ENCODE peak calls at places on chromosomes 3 and 15, in four cellular contexts. One of them, this sample, is unnamed.

GRCh38 chr15:31005660-31006059 is 14.2 kb upstream of the MTMR10 start:
- DNase-seq in heart left ventricle: no peak
- DNase-seq in astrocyte: no peak
- DNase-seq in transverse colon: no peak
- DNase-seq in this sample: no peak

GRCh38 chr3:105118905-105119304 is 247.8 kb upstream of the ALCAM start:
- DNase-seq in heart left ventricle: no peak
- DNase-seq in astrocyte: peak; percentile 8
- DNase-seq in transverse colon: no peak
- DNase-seq in this sample: no peak

GRCh38 chr15:35495075-35495474 is 50.9 kb downstream of the DPH6 start:
- DNase-seq in heart left ventricle: no peak
- DNase-seq in astrocyte: no peak
- DNase-seq in transverse colon: no peak
- DNase-seq in this sample: no peak

GRCh38 chr3:123881771-123882170 is 2.4 kb downstream of the MYLK start:
- DNase-seq in heart left ventricle: no peak
- DNase-seq in astrocyte: no peak
- DNase-seq in transverse colon: no peak
- DNase-seq in this sample: no peak

GRCh38 chr3:175495331-175495730 is 636.2 kb downstream of the NAALADL2 start:
- DNase-seq in heart left ventricle: no peak
- DNase-seq in astrocyte: no peak
- DNase-seq in transverse colon: no peak
- DNase-seq in this sample: no peak

GRCh38 chr15:64969401-64969800 is 20.3 kb downstream of the SPG21 start:
- DNase-seq in heart left ventricle: no peak
- DNase-seq in astrocyte: no peak
- DNase-seq in transverse colon: no peak
- DNase-seq in this sample: no peak

GRCh38 chr3:11455977-11456376 is 183.8 kb downstream of the ATG7 start:
- DNase-seq in heart left ventricle: no peak
- DNase-seq in astrocyte: peak; percentile 85
- DNase-seq in transverse colon: no peak
- DNase-seq in this sample: no peak

GRCh38 chr15:36590838-36591237 is 11.4 kb downstream of the CDIN1 start:
- DNase-seq in heart left ventricle: no peak
- DNase-seq in astrocyte: peak; percentile 98
- DNase-seq in transverse colon: no peak
- DNase-seq in this sample: no peak

GRCh38 chr15:49083471-49084284 is 37.4 kb upstream of the SECISBP2L start:
- DNase-seq in heart left ventricle: no peak
- DNase-seq in astrocyte: peak; percentile 66
- DNase-seq in transverse colon: no peak
- DNase-seq in this sample: no peak

GRCh38 chr3:17336291-17336690 is 406.1 kb downstream of the TBC1D5 start:
- DNase-seq in heart left ventricle: no peak
- DNase-seq in astrocyte: no peak
- DNase-seq in transverse colon: no peak
- DNase-seq in this sample: no peak

GRCh38 chr15:55673287-55673686 is 69.7 kb downstream of the PRTG start:
- DNase-seq in heart left ventricle: no peak
- DNase-seq in astrocyte: no peak
- DNase-seq in transverse colon: no peak
- DNase-seq in this sample: no peak
- H3K4me3 ChIP-seq in heart left ventricle: no peak overlapping the region
- H3K4me3 ChIP-seq in astrocyte: no peak overlapping the region
- H3K4me3 ChIP-seq in transverse colon: no peak overlapping the region
- H3K4me3 ChIP-seq in this sample: no peak overlapping the region

DNA sequence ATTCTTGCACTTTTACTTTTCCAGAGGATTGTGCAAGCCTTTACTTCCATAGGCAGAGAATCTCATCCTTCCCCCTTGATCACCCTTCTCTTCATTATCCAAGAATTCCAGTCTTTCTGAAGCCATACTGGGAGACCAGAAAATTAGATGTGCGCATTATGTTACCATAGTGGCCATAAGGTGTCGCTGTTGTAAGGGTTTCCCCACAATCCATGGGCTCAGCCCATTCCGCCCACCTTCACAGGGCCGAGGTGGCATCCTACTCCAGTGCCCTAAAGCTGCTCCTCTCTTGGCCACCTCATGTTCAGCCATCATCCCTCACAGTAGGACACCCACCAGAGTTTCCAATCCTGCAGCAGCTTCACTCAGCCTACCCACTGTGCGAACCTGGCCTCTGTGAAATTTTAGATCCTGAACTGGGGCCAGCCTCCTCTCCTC is 35.0 kb downstream of the CTSH start:
- DNase-seq in heart left ventricle: no peak
- DNase-seq in astrocyte: no peak
- DNase-seq in transverse colon: no peak
- DNase-seq in this sample: no peak
- TF ChIP-seq CTCF in heart left ventricle: peak; percentile 70
- TF ChIP-seq CTCF in astrocyte: peak; percentile 69
- TF ChIP-seq CTCF in transverse colon: peak; percentile 60
- TF ChIP-seq CTCF in this sample: peak; percentile 60

DNA sequence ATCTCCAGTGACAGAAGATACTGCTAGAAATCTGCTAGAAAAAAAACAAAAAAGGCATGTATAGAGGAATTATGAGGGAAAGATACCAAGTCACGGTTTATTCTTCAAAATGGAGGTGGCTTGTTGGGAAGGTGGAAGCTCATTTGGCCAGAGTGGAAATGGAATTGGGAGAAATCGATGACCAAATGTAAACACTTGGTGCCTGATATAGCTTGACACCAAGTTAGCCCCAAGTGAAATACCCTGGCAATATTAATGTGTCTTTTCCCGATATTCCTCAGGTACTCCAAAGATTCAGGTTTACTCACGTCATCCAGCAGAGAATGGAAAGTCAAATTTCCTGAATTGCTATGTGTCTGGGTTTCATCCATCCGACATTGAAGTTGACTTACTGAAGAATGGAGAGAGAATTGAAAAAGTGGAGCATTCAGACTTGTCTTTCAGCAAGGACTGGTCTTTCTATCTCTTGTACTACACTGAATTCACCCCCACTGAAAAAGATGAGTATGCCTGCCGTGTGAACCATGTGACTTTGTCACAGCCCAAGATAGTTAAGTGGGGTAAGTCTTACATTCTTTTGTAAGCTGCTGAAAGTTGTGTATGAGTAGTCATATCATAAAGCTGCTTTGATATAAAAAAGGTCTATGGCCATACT is 4.0 kb downstream of the B2M start:
- DNase-seq in heart left ventricle: no peak
- DNase-seq in astrocyte: no peak
- DNase-seq in transverse colon: no peak
- DNase-seq in this sample: no peak
- H3K27ac ChIP-seq in heart left ventricle: peak overlapping the region; percentile 100
- H3K27ac ChIP-seq in astrocyte: no peak overlapping the region
- H3K27ac ChIP-seq in transverse colon: peak overlapping the region; percentile 99
- H3K27ac ChIP-seq in this sample: no peak overlapping the region

GRCh38 chr3:138947303-138948121 is 495 bp downstream of the FOXL2NB start:
- DNase-seq in heart left ventricle: no peak
- DNase-seq in astrocyte: no peak
- DNase-seq in transverse colon: no peak
- DNase-seq in this sample: no peak
- H3K4me3 ChIP-seq in heart left ventricle: peak overlapping the region; percentile 42
- H3K4me3 ChIP-seq in astrocyte: peak overlapping the region; percentile 39
- H3K4me3 ChIP-seq in transverse colon: no peak overlapping the region
- H3K4me3 ChIP-seq in this sample: peak overlapping the region; percentile 40

GRCh38 chr3:81645248-81645647 is 116.2 kb downstream of the GBE1 start:
- DNase-seq in heart left ventricle: no peak
- DNase-seq in astrocyte: no peak
- DNase-seq in transverse colon: no peak
- DNase-seq in this sample: no peak

GRCh38 chr3:81638480-81638879 is 123.0 kb downstream of the GBE1 start:
- DNase-seq in heart left ventricle: no peak
- DNase-seq in astrocyte: no peak
- DNase-seq in transverse colon: no peak
- DNase-seq in this sample: no peak

GRCh38 chr3:81643721-81644120 is 117.7 kb downstream of the GBE1 start:
- DNase-seq in heart left ventricle: no peak
- DNase-seq in astrocyte: peak; percentile 22
- DNase-seq in transverse colon: peak; percentile 11
- DNase-seq in this sample: no peak
- TF ChIP-seq CTCF in heart left ventricle: peak; percentile 55
- TF ChIP-seq CTCF in astrocyte: peak; percentile 29
- TF ChIP-seq CTCF in transverse colon: peak; percentile 28
- TF ChIP-seq CTCF in this sample: peak; percentile 33

GRCh38 chr3:52196977-52197376 is 983 bp upstream of the ALAS1 start:
- DNase-seq in heart left ventricle: no peak
- DNase-seq in astrocyte: no peak
- DNase-seq in transverse colon: peak; percentile 90
- DNase-seq in this sample: peak; percentile 84

GRCh38 chr3:52197499-52197841 is 490 bp upstream of the ALAS1 start:
- DNase-seq in heart left ventricle: no peak
- DNase-seq in astrocyte: no peak
- DNase-seq in transverse colon: no peak
- DNase-seq in this sample: no peak

GRCh38 chr3:52200981-52201679 is 3.2 kb downstream of the ALAS1 start:
- DNase-seq in heart left ventricle: no peak
- DNase-seq in astrocyte: no peak
- DNase-seq in transverse colon: no peak
- DNase-seq in this sample: peak; percentile 15

GRCh38 chr3:52197842-52198625 is at the start of gene ALAS1:
- DNase-seq in heart left ventricle: peak; percentile 96
- DNase-seq in astrocyte: peak; percentile 45
- DNase-seq in transverse colon: peak; percentile 96
- DNase-seq in this sample: peak; percentile 97

DNA sequence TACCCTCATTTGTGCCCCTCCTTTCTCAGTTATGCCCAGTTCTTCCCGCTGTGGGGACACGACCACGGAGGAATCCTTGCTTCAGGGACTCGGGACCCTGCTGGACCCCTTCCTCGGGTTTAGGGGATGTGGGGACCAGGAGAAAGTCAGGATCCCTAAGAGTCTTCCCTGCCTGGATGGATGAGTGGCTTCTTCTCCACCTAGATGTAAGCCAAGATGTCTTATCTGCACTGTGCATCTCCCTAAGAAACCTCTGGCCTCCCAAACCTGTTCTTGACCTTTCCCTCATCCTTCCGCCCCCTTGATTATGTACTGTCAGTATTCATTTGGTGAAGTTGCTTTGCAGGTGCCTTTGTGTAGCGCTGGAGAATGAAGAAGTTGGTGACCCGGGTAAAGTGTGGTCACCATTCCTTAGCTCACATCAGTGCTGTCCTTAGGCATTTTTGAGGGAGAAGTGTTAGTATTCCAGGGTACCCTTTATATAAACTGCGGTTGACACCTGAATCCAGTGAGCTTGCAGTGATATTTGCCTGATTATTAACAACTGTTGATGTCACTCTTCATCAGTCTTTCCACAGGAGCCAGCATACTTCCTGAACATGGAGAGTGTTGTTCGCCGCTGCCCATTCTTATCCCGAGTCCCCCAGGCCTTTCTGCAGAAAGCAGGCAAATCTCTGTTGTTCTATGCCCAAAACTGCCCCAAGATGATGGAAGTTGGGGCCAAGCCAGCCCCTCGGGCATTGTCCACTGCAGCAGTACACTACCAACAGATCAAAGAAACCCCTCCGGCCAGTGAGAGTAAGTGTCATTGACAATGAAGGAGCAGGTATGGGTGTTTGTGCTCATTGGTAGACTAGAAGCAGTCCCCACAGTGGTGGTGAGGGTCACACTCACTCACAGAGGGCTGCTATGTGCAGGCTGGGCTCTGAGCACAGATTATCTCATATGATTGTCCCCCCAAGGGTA is 966 bp downstream of the ALAS1 start:
- DNase-seq in heart left ventricle: no peak
- DNase-seq in astrocyte: no peak
- DNase-seq in transverse colon: no peak
- DNase-seq in this sample: no peak
- H3K27ac ChIP-seq in heart left ventricle: peak overlapping the region; percentile 90
- H3K27ac ChIP-seq in astrocyte: no peak overlapping the region
- H3K27ac ChIP-seq in transverse colon: peak overlapping the region; percentile 87
- H3K27ac ChIP-seq in this sample: peak overlapping the region; percentile 90

DNA sequence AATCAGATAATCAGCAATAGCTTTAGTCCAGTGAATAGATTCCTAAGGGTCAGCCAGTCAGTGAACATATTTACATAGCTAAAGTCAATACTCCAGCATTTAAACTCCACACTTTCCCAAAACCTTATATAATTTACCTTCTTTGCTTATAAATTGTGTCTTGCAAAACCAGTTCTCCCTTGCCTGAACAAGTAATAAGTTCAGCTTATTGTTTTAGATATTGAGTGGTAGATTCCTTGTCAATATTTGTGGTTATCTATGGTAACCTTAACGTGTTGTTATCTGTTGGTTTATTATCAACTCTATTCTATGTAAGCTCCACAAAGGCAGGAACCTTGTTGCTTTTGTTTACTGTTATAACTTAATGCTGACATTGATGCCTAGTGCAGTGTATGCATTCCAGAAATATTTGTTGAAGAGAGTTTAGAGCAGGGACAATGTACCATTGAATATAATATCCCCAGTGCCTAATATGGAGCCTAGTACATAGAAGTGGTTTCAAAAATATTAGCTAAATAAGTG is 24.0 kb downstream of the PLSCR5 start:
- DNase-seq in heart left ventricle: no peak
- DNase-seq in astrocyte: no peak
- DNase-seq in transverse colon: no peak
- DNase-seq in this sample: no peak
- H3K4me3 ChIP-seq in heart left ventricle: no peak overlapping the region
- H3K4me3 ChIP-seq in astrocyte: no peak overlapping the region
- H3K4me3 ChIP-seq in transverse colon: no peak overlapping the region
- H3K4me3 ChIP-seq in this sample: no peak overlapping the region

This sample was measured in upper lobe of right lung.